ENCODE peak calls at places on chromosomes 2 and 18, in six cellular contexts. X is CD8-positive, alpha-beta T cell; C is GM13977; P is GM20000; S is nucleus accumbens; O is Right ventricle myocardium superior. V is an unnamed sample.

GRCh38 chr2:178008636-178009289 is 63.8 kb downstream of the PDE11A start:
- DNase-seq in X (no peak), C (no peak), P (no peak), S (no peak), O (peak), V (no peak)

GRCh38 chr2:160365691-160366367 is 127.8 kb downstream of the RBMS1 start:
- DNase-seq in X (no peak), C (no peak), P (no peak), S (no peak), O (peak), V (no peak)

GRCh38 chr18:34117319-34117718 is 107.4 kb downstream of the NOL4 start:
- DNase-seq in X (no peak), C (no peak), P (no peak), S (no peak), O (no peak), V (no peak)

GRCh38 chr18:51337406-51337805 is 139.9 kb upstream of the MEX3C start:
- DNase-seq in X (no peak), C (no peak), P (no peak), S (no peak), O (no peak), V (no peak)

GRCh38 chr2:15623481-15623796 is 31.8 kb downstream of the DDX1 start:
- DNase-seq in X (no peak), C (no peak), P (no peak), S (no peak), O (no peak), V (no peak)

GRCh38 chr2:173191601-173192000 is 116.0 kb downstream of the MAP3K20 start:
- DNase-seq in X (no peak), C (no peak), P (no peak), S (no peak), O (no peak), V (no peak)

GRCh38 chr2:132270981-132271546 is 109.3 kb upstream of the ANKRD30BL start:
- DNase-seq in X (no peak), C (no peak), P (no peak), S (no peak), O (no peak), V (no peak)

GRCh38 chr2:98123286-98123685 is 36.3 kb downstream of the VWA3B start:
- DNase-seq in X (no peak), C (no peak), P (no peak), S (no peak), O (no peak), V (no peak)

GRCh38 chr18:57052173-57052572 is 94.7 kb upstream of the BOD1L2 start:
- DNase-seq in X (no peak), C (peak), P (no peak), S (no peak), O (no peak), V (no peak)

GRCh38 chr2:236745420-236746210 is 176.0 kb downstream of the ACKR3 start:
- DNase-seq in X (no peak), C (no peak), P (no peak), S (no peak), O (no peak), V (no peak)

GRCh38 chr2:162582357-162582798 is 238.4 kb downstream of the GCA start:
- DNase-seq in X (no peak), C (no peak), P (no peak), S (no peak), O (no peak), V (no peak)

GRCh38 chr2:171274757-171275156 is 114.1 kb upstream of the TLK1 start:
- DNase-seq in X (no peak), C (no peak), P (no peak), S (no peak), O (no peak), V (no peak)

GRCh38 chr2:162113771-162114168 is 38.3 kb downstream of the GCG start:
- DNase-seq in X (no peak), C (no peak), P (no peak), S (no peak), O (no peak), V (no peak)